ENCODE peak calls at places on chromosomes 16 and 17, in five cellular contexts. B, M, O, H and E are unnamed samples. For H3K4me1, the result is how much of the 10 kb centered on the place peaks cover.

GRCh38 chr17:57350266-57350665 is 93.9 kb downstream of the MSI2 start:
- DNase-seq in B (no peak), O (no peak), M (peak), H (no peak), E (no peak)

GRCh38 chr17:75272848-75273184 is 1.8 kb upstream of the MIF4GD start:
- DNase-seq in O (no peak), M (no peak), B (no peak), H (no peak), E (no peak)

GRCh38 chr16:3364774-3365427 is 9.2 kb downstream of the OR2C1 start:
- DNase-seq in B (peak), H (no peak), M (peak), O (peak), E (peak)

GRCh38 chr17:27755706-27756466 is 44.4 kb downstream of the NOS2 start:
- DNase-seq in M (no peak), H (no peak), O (no peak), B (no peak), E (no peak)

GRCh38 chr17:3885970-3886369 is 6.9 kb downstream of the CAMKK1 start:
- DNase-seq in M (no peak), B (no peak), H (no peak), O (no peak), E (peak)

GRCh38 chr16:11781773-11782172 is 15.3 kb downstream of the ZC3H7A start:
- DNase-seq in O (no peak), H (no peak), M (no peak), B (no peak), E (no peak)

GRCh38 chr17:49646391-49647255 is 31.3 kb downstream of the SPOP start:
- DNase-seq in M (no peak), O (peak), B (no peak), H (no peak), E (peak)

GRCh38 chr17:7440823-7441174 is 1.5 kb downstream of the FGF11 start:
- DNase-seq in H (no peak), M (peak), B (peak), O (no peak), E (no peak)

GRCh38 chr16:3182608-3183444 is 5.2 kb upstream of the OR1F1 start:
- DNase-seq in H (peak), M (no peak), B (peak), O (no peak), E (peak)

GRCh38 chr17:31431795-31432658 is 40.6 kb downstream of the RAB11FIP4 start:
- DNase-seq in O (no peak), H (no peak), B (no peak), M (no peak), E (no peak)

GRCh38 chr17:32426894-32427293 is 17.4 kb upstream of the PSMD11 start:
- DNase-seq in M (no peak), O (no peak), B (no peak), H (no peak), E (no peak)

GRCh38 chr16:3101841-3102470 is 2.9 kb upstream of the ZSCAN10 start:
- DNase-seq in B (no peak), M (peak), O (no peak), H (no peak), E (no peak)

GRCh38 chr16:81544261-81544660 is 99.7 kb downstream of the CMIP start:
- DNase-seq in B (no peak), O (no peak), M (no peak), H (no peak), E (no peak)

GRCh38 chr17:5381542-5381941 is 37.9 kb downstream of the NUP88 start:
- DNase-seq in M (no peak), B (no peak), H (no peak), O (no peak), E (no peak)

GRCh38 chr17:76544123-76544915 is 4.5 kb downstream of the PRCD start:
- DNase-seq in B (no peak), O (no peak), H (peak), M (peak), E (no peak)

GRCh38 chr17:62140836-62141235 is 75.8 kb upstream of the MED13 start:
- DNase-seq in B (peak), O (no peak), M (no peak), H (no peak), E (no peak)

GRCh38 chr16:81451753-81452680 is 7.4 kb downstream of the CMIP start:
- DNase-seq in O (no peak), H (no peak), M (peak), B (peak), E (no peak)

GRCh38 chr17:39801055-39801454 is 63.1 kb downstream of the IKZF3 start:
- DNase-seq in B (no peak), O (no peak), H (no peak), M (no peak), E (no peak)

GRCh38 chr16:1211451-1212268 is 13.4 kb downstream of the TPSG1 start:
- DNase-seq in O (no peak), H (no peak), M (no peak), B (no peak), E (no peak)

GRCh38 chr16:4654387-4654901 is 29.8 kb downstream of the MGRN1 start:
- DNase-seq in B (peak), M (no peak), O (peak), H (no peak), E (no peak)

GRCh38 chr16:67326472-67327309 is at the start of the genes KCTD19 and LRRC36:
- DNase-seq in H (peak), M (peak), B (peak), O (peak), E (peak)

GRCh38 chr16:81863630-81864352 is 84.7 kb downstream of the PLCG2 start:
- DNase-seq in O (no peak), M (no peak), H (peak), B (no peak), E (no peak)

GRCh38 chr16:23072084-23072599 is 77.1 kb downstream of the USP31 start:
- DNase-seq in M (peak), H (no peak), O (no peak), B (peak), E (no peak)

GRCh38 chr16:397736-398332 is 835 bp downstream of the NME4 start:
- DNase-seq in B (peak), M (peak), H (peak), O (no peak), E (no peak)

GRCh38 chr17:46772013-46772878 is 46.2 kb downstream of the WNT3 start:
- DNase-seq in B (peak), H (peak), M (peak), O (peak), E (peak)

GRCh38 chr16:28294201-28294600 is 1.9 kb downstream of the SBK1 start:
- DNase-seq in B (no peak), H (no peak), O (no peak), M (no peak), E (no peak)

GRCh38 chr17:77020973-77021372 is 119.8 kb upstream of the SEC14L1 start:
- DNase-seq in M (no peak), B (no peak), H (no peak), O (no peak), E (no peak)

GRCh38 chr16:11372924-11373306 is 27.7 kb downstream of the RMI2 start:
- DNase-seq in H (no peak), M (no peak), B (no peak), O (no peak), E (no peak)

GRCh38 chr17:53796642-53797041 is 26.1 kb upstream of the KIF2B start:
- DNase-seq in H (no peak), M (no peak), B (no peak), O (no peak), E (no peak)

GRCh38 chr17:65158622-65159021 is 21.5 kb downstream of the RGS9 start:
- DNase-seq in M (no peak), H (no peak), O (no peak), B (no peak), E (no peak)

GRCh38 chr17:65158081-65158480 is 20.9 kb downstream of the RGS9 start:
- DNase-seq in H (no peak), O (no peak), M (no peak), B (no peak), E (no peak)

GRCh38 chr17:65156185-65156834 is 19.1 kb downstream of the RGS9 start:
- DNase-seq in O (no peak), B (peak), M (peak), H (peak), E (no peak)

GRCh38 chr17:65155622-65156021 is 18.5 kb downstream of the RGS9 start:
- DNase-seq in H (no peak), M (no peak), B (no peak), O (no peak), E (no peak)

GRCh38 chr17:65156835-65157565 is 19.8 kb downstream of the RGS9 start:
- DNase-seq in M (no peak), H (no peak), O (no peak), B (no peak), E (no peak)
- H3K4me3 ChIP-seq in M (no peak), H (no peak), O (no peak), B (no peak), E (no peak)

GRCh38 chr16:57640185-57640584 is 11.8 kb downstream of the ADGRG1 start:
- DNase-seq in M (no peak), H (no peak), O (no peak), B (no peak), E (no peak)
- H3K4me1 ChIP-seq in M (half or more), H (under half), O (under half), B (half or more), E (under half)

GRCh38 chr17:45279898-45280297 is 18.0 kb upstream of the SPATA32 start:
- DNase-seq in M (peak), H (no peak), B (peak), O (no peak), E (no peak)
- H3K27ac ChIP-seq in M (peak), H (no peak), B (peak), O (peak), E (no peak)

GRCh38 chr17:44688200-44688599 is 1.4 kb downstream of the CCDC43 start:
- DNase-seq in O (no peak), H (no peak), B (no peak), M (no peak), E (no peak)
- H3K4me3 ChIP-seq in O (no peak), H (no peak), B (no peak), M (no peak), E (no peak)

DNA sequence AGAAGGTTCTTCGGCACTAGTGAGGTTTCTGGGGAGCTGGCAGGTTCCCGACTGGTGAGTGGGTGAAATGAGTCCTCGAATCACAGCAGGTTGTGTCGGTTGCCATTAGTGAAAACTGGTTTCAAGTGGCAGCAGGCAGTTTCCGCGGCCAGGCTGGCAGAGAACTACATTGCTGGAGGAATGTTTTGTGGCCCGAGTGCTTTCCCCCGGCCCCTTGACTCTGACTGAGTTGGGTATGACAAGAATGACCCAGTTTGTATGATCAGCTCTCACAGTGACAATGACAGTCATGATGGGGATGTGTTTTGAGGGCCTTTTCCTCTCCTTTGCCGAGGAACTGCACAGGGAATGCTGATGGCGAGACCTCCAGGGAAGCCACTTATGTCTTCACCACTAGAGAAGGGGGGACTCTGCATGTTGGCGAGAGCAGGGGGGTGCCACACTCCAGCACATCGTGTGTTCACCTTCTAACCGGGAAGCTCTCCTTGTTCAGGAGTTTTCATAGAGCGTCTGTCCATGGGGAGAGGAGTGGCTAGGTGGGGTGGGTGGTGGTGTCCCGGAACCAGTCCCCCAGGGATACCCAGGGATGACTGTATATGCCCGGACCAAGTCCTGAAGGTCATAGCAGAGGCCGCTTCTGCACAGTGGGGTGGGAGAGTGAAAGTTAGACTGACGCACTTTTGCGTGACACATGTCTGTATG is 206.0 kb upstream of the CHMP6 start:
- DNase-seq in B (no peak), M (no peak), O (peak), H (peak), E (no peak)
- H3K4me1 ChIP-seq in B (under half), M (under half), O (under half), H (under half), E (under half)